ENCODE peak calls at places on chromosomes 13 and 19, in five cellular contexts. M is NCI-H1105, K is skeletal muscle cell, Z is Peyer's patch, D is ACHN. O is an unnamed sample.

GRCh38 chr13:41428155-41428554 is 29.2 kb upstream of the RGCC start:
- DNase-seq in M (no peak), K (no peak), Z (no peak), D (no peak), O (no peak)

GRCh38 chr13:33331962-33332361 is 46.4 kb upstream of the STARD13 start:
- DNase-seq in M (no peak), K (no peak), Z (no peak), D (no peak), O (no peak)

GRCh38 chr13:48485447-48485846 is 47.4 kb downstream of the RCBTB2 start:
- DNase-seq in M (no peak), K (no peak), Z (no peak), D (no peak), O (no peak)

GRCh38 chr19:4654437-4655361 is 15.4 kb downstream of the TNFAIP8L1 start:
- DNase-seq in M (no peak), K (no peak), Z (no peak), D (no peak), O (no peak)

GRCh38 chr13:80577951-80578670 is 237.2 kb upstream of the SPRY2 start:
- DNase-seq in M (no peak), K (no peak), Z (no peak), D (no peak), O (no peak)

GRCh38 chr13:72960541-72960940 is 98.3 kb upstream of the KLF5 start:
- DNase-seq in M (peak; percentile 68), K (no peak), Z (no peak), D (no peak), O (no peak)

GRCh38 chr13:33174491-33174890 is 111.1 kb downstream of the STARD13 start:
- DNase-seq in M (peak; percentile 62), K (no peak), Z (no peak), D (no peak), O (no peak)

GRCh38 chr13:98858206-98858605 is 105.7 kb upstream of the SLC15A1 start:
- DNase-seq in M (no peak), K (no peak), Z (no peak), D (no peak), O (no peak)

GRCh38 chr13:100510208-100510997 is 78.2 kb downstream of the GGACT start:
- DNase-seq in M (peak; percentile 22), K (no peak), Z (no peak), D (no peak), O (no peak)